ENCODE peak calls at places on chromosomes 5 and 9, in four cellular contexts. A is lower lobe of right lung; M is CD8-positive, alpha-beta memory T cell; X is GM12878. H is an unnamed sample. For H3K4me1, the result is how much of the 10 kb centered on the place peaks cover.

GRCh38 chr9:69044226-69045219 is 9.0 kb downstream of the FXN start:
- DNase-seq in A (no peak), M (no peak), X (no peak), H (no peak)

GRCh38 chr9:15592317-15592716 is 39.5 kb downstream of the CCDC171 start:
- DNase-seq in A (no peak), M (no peak), X (no peak), H (no peak)

GRCh38 chr9:19429590-19429989 is 20.8 kb downstream of the ACER2 start:
- DNase-seq in A (no peak), M (no peak), X (no peak), H (no peak)

GRCh38 chr9:108272350-108272899 is 583.4 kb downstream of the ACTL7B start:
- DNase-seq in A (peak), M (no peak), X (no peak), H (no peak)

GRCh38 chr9:27196383-27196782 is 87.4 kb downstream of the TEK start:
- DNase-seq in A (no peak), M (no peak), X (no peak), H (peak)

GRCh38 chr9:121634329-121634784 is 17.1 kb upstream of the DAB2IP start:
- DNase-seq in A (no peak), M (no peak), X (no peak), H (no peak)

GRCh38 chr9:135962696-135963307 is 1.6 kb upstream of the UBAC1 start:
- DNase-seq in A (no peak), M (no peak), X (no peak), H (no peak)

GRCh38 chr5:141733198-141733597 is 51.2 kb upstream of the ARAP3 start:
- DNase-seq in A (no peak), M (no peak), X (no peak), H (no peak)

GRCh38 chr9:131522257-131523085 is 8.6 kb downstream of the UCK1 start:
- DNase-seq in A (no peak), M (no peak), X (no peak), H (no peak)

GRCh38 chr9:97307091-97307490 is 368 bp upstream of the CCDC180 start:
- DNase-seq in A (peak), M (no peak), X (no peak), H (peak)

GRCh38 chr9:98538626-98539031 is 170.1 kb downstream of the GABBR2 start:
- DNase-seq in A (peak), M (no peak), X (no peak), H (no peak)

GRCh38 chr9:81787747-81788632 is 98.6 kb upstream of the TLE1 start:
- DNase-seq in A (no peak), M (no peak), X (no peak), H (no peak)

GRCh38 chr5:78560456-78560855 is 88.1 kb downstream of the LHFPL2 start:
- DNase-seq in A (no peak), M (no peak), X (no peak), H (peak)

GRCh38 chr9:91944711-91945110 is 5.3 kb downstream of the ROR2 start:
- DNase-seq in A (no peak), M (no peak), X (no peak), H (no peak)

GRCh38 chr9:98121096-98121495 is 2.1 kb upstream of the TRIM14 start:
- DNase-seq in A (no peak), M (peak), X (no peak), H (no peak)

GRCh38 chr9:120757268-120757900 is 35.8 kb downstream of the FBXW2 start:
- DNase-seq in A (no peak), M (no peak), X (no peak), H (no peak)

GRCh38 chr9:130847306-130848217 is 12.5 kb downstream of the ABL1 start:
- DNase-seq in A (no peak), M (no peak), X (no peak), H (peak)

GRCh38 chr5:139960723-139961383 is 82.2 kb downstream of the NRG2 start:
- DNase-seq in A (no peak), M (no peak), X (peak), H (peak)

GRCh38 chr5:109694451-109694891 is 4.7 kb downstream of the MAN2A1 start:
- DNase-seq in A (no peak), M (no peak), X (no peak), H (no peak)

GRCh38 chr5:79827159-79827562 is 137.5 kb downstream of the CMYA5 start:
- DNase-seq in A (no peak), M (no peak), X (no peak), H (no peak)

GRCh38 chr9:99732715-99733114 is 89.0 kb upstream of the NR4A3 start:
- DNase-seq in A (no peak), M (no peak), X (no peak), H (no peak)

GRCh38 chr5:92391-93220 is 638 bp downstream of the PLEKHG4B start:
- DNase-seq in A (no peak), M (no peak), X (no peak), H (no peak)

GRCh38 chr9:3235497-3235896 is 290.3 kb downstream of the RFX3 start:
- DNase-seq in A (no peak), M (no peak), X (no peak), H (no peak)

GRCh38 chr9:16138961-16139441 is 586.2 kb downstream of the CCDC171 start:
- DNase-seq in A (no peak), M (no peak), X (no peak), H (no peak)

GRCh38 chr9:135701067-135701967 is 668 bp upstream of the KCNT1 start:
- DNase-seq in A (no peak), M (peak), X (no peak), H (no peak)

GRCh38 chr5:141590127-141590526 is 28.7 kb downstream of the DIAPH1 start:
- DNase-seq in A (no peak), M (no peak), X (no peak), H (no peak)

GRCh38 chr9:34592895-34593601 is 3.5 kb upstream of the CNTFR start:
- DNase-seq in A (peak), M (no peak), X (no peak), H (no peak)

DNA sequence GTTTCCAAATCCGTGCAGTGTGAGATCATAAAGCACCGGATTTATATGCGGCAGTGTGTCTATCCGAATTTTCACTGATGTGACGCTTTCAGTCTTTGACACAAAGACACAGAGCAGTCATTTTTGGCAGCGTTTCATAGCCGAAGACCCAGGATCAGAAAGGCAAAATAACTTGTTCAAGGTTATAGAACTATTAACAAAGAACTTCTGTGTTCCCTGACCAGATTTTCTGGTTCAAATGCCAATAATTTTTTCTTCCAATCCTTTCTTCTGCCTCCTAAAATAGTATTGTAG is 1.1 kb upstream of the MARCHF11 start:
- DNase-seq in A (no peak), M (no peak), X (no peak), H (no peak)
- H3K4me1 ChIP-seq in A (under half), M (under half), X (under half), H (under half)

GRCh38 chr9:133713211-133713959 is 24.8 kb downstream of the SARDH start:
- DNase-seq in A (no peak), M (no peak), X (no peak), H (no peak)

GRCh38 chr9:133709716-133710571 is 28.2 kb downstream of the SARDH start:
- DNase-seq in A (no peak), M (no peak), X (no peak), H (no peak)

GRCh38 chr9:133712221-133713100 is 25.7 kb downstream of the SARDH start:
- DNase-seq in A (no peak), M (no peak), X (no peak), H (no peak)

GRCh38 chr9:133710661-133711427 is 27.3 kb downstream of the SARDH start:
- DNase-seq in A (no peak), M (no peak), X (no peak), H (no peak)

GRCh38 chr9:133711428-133712220 is 26.5 kb downstream of the SARDH start:
- DNase-seq in A (peak), M (no peak), X (no peak), H (no peak)
- H3K4me1 ChIP-seq in A (under half), M (under half), X (under half), H (under half)

DNA sequence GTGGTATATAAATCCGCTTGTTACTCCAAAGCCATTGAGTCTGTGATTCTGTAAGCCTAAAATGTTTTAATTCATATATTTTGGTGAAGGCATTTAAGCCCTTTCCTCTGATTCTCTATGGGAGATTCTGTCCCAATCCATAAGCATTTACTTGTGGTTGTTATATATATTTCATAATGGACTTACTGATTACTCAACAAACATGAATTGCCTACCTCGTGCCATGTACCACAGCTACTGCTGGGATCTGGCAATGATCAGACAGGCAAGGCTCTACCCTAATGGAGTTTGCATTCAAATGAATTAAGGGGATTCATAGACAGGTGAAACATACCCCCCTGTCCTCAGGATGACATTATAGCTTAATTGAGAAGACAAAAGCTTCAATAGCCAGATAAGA is 54.5 kb downstream of the C9orf152 start:
- DNase-seq in A (no peak), M (no peak), X (no peak), H (no peak)
- H3K4me1 ChIP-seq in A (half or more), M (under half), X (half or more), H (half or more)

GRCh38 chr5:14676320-14676719 is 11.8 kb downstream of the OTULIN start:
- DNase-seq in A (no peak), M (no peak), X (no peak), H (no peak)
- H3K4me1 ChIP-seq in A (half or more), M (under half), X (half or more), H (under half)

GRCh38 chr5:3609120-3609681 is 13.6 kb downstream of the IRX1 start:
- DNase-seq in A (no peak), M (no peak), X (no peak), H (no peak)
- H3K4me1 ChIP-seq in A (under half), M (under half), X (under half), H (under half)

DNA sequence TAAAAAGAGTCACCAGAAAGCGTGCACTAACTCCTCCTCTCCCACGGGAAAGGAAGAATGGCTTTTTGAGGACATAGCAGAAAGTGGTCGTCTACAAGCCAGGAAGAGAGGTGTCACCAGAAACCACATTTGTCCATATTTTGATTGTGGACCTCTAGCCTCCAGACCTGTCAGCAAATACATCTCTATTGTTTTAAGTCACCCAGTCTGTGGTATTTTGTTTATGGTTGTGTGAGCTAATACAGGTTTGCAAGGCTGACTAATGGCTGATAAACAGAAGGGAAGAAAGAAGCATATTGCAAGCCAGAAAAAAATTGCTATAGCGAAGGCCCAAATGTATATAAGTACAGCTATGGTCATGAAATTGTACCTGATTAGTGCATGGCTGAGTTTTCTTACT is 21.4 kb downstream of the WDR70 start:
- DNase-seq in A (no peak), M (no peak), X (no peak), H (no peak)
- H3K4me1 ChIP-seq in A (under half), M (under half), X (under half), H (under half)

H was measured in esophagus muscularis mucosa.